ENCODE peak calls at places on chromosomes 4 and X, in six cellular contexts. H, D, R, E, M and V are unnamed samples.

GRCh38 chrX:74249963-74250362 is 54.0 kb upstream of the ZCCHC13 start:
- DNase-seq in H (no peak), E (no peak), M (no peak), R (no peak), D (peak), V (no peak)

GRCh38 chr4:177051473-177052060 is 258.1 kb upstream of the NEIL3 start:
- DNase-seq in M (no peak), E (peak), D (peak), R (peak), H (peak), V (peak)

GRCh38 chrX:123993326-123993725 is 31.8 kb downstream of the STAG2 start:
- DNase-seq in E (no peak), R (no peak), H (no peak), M (no peak), D (no peak), V (no peak)

GRCh38 chr4:52959545-52959944 is 97.4 kb downstream of the RASL11B start:
- DNase-seq in D (no peak), M (no peak), H (no peak), R (no peak), E (no peak), V (no peak)

GRCh38 chr4:179130122-179130714 is 1688.0 kb upstream of the AGA start:
- DNase-seq in H (no peak), D (no peak), M (peak), R (no peak), E (no peak), V (no peak)

GRCh38 chr4:89929425-89930272 is 35.0 kb downstream of the MMRN1 start:
- DNase-seq in H (no peak), R (no peak), E (no peak), M (peak), D (no peak), V (no peak)

GRCh38 chr4:78922207-78922606 is 17.0 kb downstream of the PAQR3 start:
- DNase-seq in R (no peak), M (no peak), D (no peak), E (no peak), H (no peak), V (no peak)

GRCh38 chrX:134936542-134936941 is 54.2 kb upstream of the SMIM10 start:
- DNase-seq in E (no peak), H (no peak), R (peak), D (no peak), M (no peak), V (no peak)

GRCh38 chr4:36280555-36280954 is 861 bp upstream of the DTHD1 start:
- DNase-seq in R (no peak), H (no peak), E (no peak), M (no peak), D (no peak), V (no peak)

GRCh38 chr4:153466637-153467153 is 535 bp downstream of the TMEM131L start:
- DNase-seq in H (peak), D (no peak), R (no peak), E (no peak), M (no peak), V (no peak)

GRCh38 chrX:2635366-2635765 is 55.7 kb upstream of the CD99 start:
- DNase-seq in M (no peak), E (no peak), D (no peak), R (no peak), H (no peak), V (no peak)

GRCh38 chr4:151922306-151922705 is 161.5 kb upstream of the GATB start:
- DNase-seq in D (no peak), M (no peak), E (no peak), H (no peak), R (no peak), V (no peak)

DNA sequence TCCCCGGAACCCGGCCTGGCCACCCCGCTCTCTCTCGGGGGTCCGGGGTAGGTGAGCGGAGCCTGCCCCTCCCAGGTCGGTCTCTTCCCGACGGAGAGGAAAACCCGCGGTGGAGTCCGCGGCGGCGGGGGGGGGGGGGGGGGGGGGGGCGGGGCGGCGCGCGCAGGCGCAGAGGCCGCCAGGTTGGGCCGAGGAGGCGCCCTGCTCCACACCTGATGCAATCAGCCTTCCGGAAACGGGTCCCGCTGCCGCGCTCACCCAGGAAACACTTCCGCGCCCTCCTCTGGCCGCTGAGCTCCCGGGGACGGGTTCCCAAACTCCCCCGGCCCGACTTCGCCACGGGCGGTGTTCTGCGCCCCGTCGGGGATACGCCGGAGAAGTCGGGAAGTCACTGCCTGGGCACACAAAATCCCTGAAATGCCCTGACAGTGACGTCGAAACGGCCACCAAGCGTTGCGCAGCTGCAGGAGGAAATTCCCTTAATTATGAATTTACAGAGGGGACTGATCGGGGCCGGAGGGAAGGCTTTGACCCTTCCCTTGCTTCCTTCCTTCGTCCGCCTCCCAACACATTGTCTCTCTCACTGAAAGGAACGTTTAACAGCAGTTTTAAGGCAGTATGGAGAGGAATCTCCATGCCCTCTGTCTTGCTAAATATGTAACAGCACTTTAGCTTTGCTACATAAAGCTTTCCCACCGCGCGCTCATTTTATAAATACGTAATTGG is 2.1 kb upstream of the APBB2 start:
- DNase-seq in M (peak), H (peak), D (peak), R (peak), E (peak), V (peak)
- TF ChIP-seq CTCF in M (peak), H (no peak), D (no peak), R (peak), E (peak), V (no peak)

DNA sequence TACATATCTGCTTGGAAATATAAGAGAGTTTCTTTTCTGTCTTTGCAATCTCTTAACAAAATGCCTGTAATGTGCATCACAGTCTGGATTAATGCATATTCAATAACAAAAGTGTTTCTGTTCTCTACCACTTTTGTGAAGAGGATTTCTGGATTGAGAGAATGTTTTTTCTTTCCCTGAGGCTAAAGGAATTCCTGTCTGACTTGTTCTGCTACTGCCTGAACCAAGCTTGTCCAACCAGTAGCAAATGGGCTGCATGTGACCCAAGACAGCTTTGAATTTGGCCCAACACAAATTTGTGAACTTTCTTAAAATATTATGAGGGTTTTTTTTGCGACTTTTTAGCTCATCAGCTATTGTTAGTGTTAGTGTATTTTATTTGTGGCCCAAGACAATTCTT is 1133.9 kb downstream of the SH3BGRL start:
- DNase-seq in E (no peak), D (no peak), H (no peak), R (no peak), M (no peak), V (no peak)
- TF ChIP-seq GABPA in E (no peak), D (no peak), H (no peak), R (no peak), M (no peak), V (no peak)

GRCh38 chr4:30720656-30721352 is 635 bp downstream of the PCDH7 start:
- DNase-seq in H (peak), E (no peak), R (no peak), D (no peak), M (no peak), V (no peak)
- H3K4me3 ChIP-seq in H (peak), E (no peak), R (no peak), D (peak), M (no peak), V (no peak)

GRCh38 chrX:100609591-100609990 is 24.9 kb downstream of the TNMD start:
- DNase-seq in E (no peak), D (no peak), H (no peak), M (no peak), R (no peak), V (no peak)

GRCh38 chrX:100611951-100612350 is 24.7 kb downstream of the TSPAN6 start:
- DNase-seq in E (no peak), D (no peak), H (no peak), R (no peak), M (no peak), V (no peak)

GRCh38 chrX:100615015-100615414 is 21.6 kb downstream of the TSPAN6 start:
- DNase-seq in E (no peak), D (no peak), M (peak), R (peak), H (peak), V (no peak)
- TF ChIP-seq CTCF in E (peak), D (no peak), M (peak), R (peak), H (peak), V (no peak)

GRCh38 chr4:76726141-76726540 is 171.8 kb downstream of the SOWAHB start:
- DNase-seq in H (no peak), R (no peak), D (no peak), E (no peak), M (no peak), V (no peak)

GRCh38 chr4:76723916-76724315 is 174.0 kb downstream of the SOWAHB start:
- DNase-seq in R (no peak), M (no peak), D (no peak), E (no peak), H (no peak), V (no peak)

GRCh38 chr4:76723373-76723772 is 174.6 kb downstream of the SOWAHB start:
- DNase-seq in M (no peak), E (no peak), H (no peak), R (no peak), D (no peak), V (no peak)

GRCh38 chr4:76726631-76727030 is 171.3 kb downstream of the SOWAHB start:
- DNase-seq in D (no peak), E (no peak), M (no peak), R (no peak), H (no peak), V (no peak)

DNA sequence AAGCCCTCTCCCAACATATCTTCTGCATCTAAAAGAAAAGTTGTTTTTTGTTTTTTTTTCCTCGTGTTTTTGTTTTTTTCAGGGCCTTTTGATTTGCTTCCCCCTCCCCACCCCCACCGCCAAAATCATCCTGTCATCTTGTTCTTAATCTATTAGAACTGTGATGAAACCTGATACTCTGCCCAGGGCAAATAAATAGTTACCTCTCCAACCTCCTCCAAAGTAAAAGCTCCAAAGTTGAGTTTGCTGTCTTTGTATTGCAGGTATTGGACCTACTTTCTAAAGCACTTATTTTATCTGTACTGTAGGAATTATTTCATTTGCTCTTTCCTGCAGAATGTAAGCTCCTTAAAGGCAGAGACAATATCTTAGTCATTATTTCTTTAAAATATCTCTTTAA is 172.9 kb downstream of the SOWAHB start:
- DNase-seq in D (no peak), H (no peak), E (no peak), M (no peak), R (no peak), V (no peak)
- TF ChIP-seq GABPA in D (no peak), H (no peak), E (no peak), M (no peak), R (no peak), V (no peak)

GRCh38 chr4:81786063-81786763 is 314.5 kb upstream of the RASGEF1B start:
- DNase-seq in M (no peak), E (no peak), R (no peak), D (no peak), H (no peak), V (no peak)

GRCh38 chr4:81783565-81783964 is 311.9 kb upstream of the RASGEF1B start:
- DNase-seq in D (no peak), H (no peak), M (no peak), R (no peak), E (no peak), V (no peak)

GRCh38 chr4:81789741-81790402 is 318.2 kb upstream of the RASGEF1B start:
- DNase-seq in D (no peak), M (no peak), H (no peak), E (no peak), R (no peak), V (no peak)

GRCh38 chr4:81785338-81785737 is 313.6 kb upstream of the RASGEF1B start:
- DNase-seq in E (no peak), M (no peak), D (no peak), R (no peak), H (no peak), V (no peak)

GRCh38 chr4:81786770-81787169 is 315.1 kb upstream of the RASGEF1B start:
- DNase-seq in H (no peak), M (no peak), E (no peak), R (no peak), D (no peak), V (no peak)
- H3K4me3 ChIP-seq in H (no peak), M (no peak), E (no peak), R (no peak), D (no peak), V (no peak)